ENCODE peak calls at places on chromosomes 16 and 17, in seven cellular contexts. One of them, this sample, is unnamed.
A peak's percentile ranks its signal among the peaks of the same experiment; 100 is the strongest.

GRCh38 chr17:40247926-40248495 is 28.9 kb downstream of the WIPF2 start:
- DNase-seq in GM12878: no peak
- DNase-seq in stomach: no peak
- DNase-seq in suprapubic skin: peak; percentile 73
- DNase-seq in nephron progenitor cell: no peak
- DNase-seq in progenitor cell of endocrine pancreas: no peak
- DNase-seq in neural progenitor cell: no peak
- DNase-seq in this sample: no peak

GRCh38 chr16:58124601-58124915 is 4.6 kb downstream of the CFAP20 start:
- DNase-seq in GM12878: no peak
- DNase-seq in stomach: no peak
- DNase-seq in suprapubic skin: no peak
- DNase-seq in nephron progenitor cell: no peak
- DNase-seq in progenitor cell of endocrine pancreas: no peak
- DNase-seq in neural progenitor cell: no peak
- DNase-seq in this sample: no peak

GRCh38 chr16:71635632-71636031 is 9.6 kb downstream of the MARVELD3 start:
- DNase-seq in GM12878: no peak
- DNase-seq in stomach: no peak
- DNase-seq in suprapubic skin: no peak
- DNase-seq in nephron progenitor cell: no peak
- DNase-seq in progenitor cell of endocrine pancreas: no peak
- DNase-seq in neural progenitor cell: no peak
- DNase-seq in this sample: no peak

GRCh38 chr16:57801856-57802634 is at the start of gene KIFC3:
- DNase-seq in GM12878: no peak
- DNase-seq in stomach: peak; percentile 83
- DNase-seq in suprapubic skin: peak; percentile 91
- DNase-seq in nephron progenitor cell: peak; percentile 90
- DNase-seq in progenitor cell of endocrine pancreas: peak; percentile 69
- DNase-seq in neural progenitor cell: peak; percentile 79
- DNase-seq in this sample: peak; percentile 58

GRCh38 chr17:32341857-32342602 is at the start of gene C17orf75:
- DNase-seq in GM12878: peak; percentile 42
- DNase-seq in stomach: peak; percentile 83
- DNase-seq in suprapubic skin: peak; percentile 89
- DNase-seq in nephron progenitor cell: peak; percentile 70
- DNase-seq in progenitor cell of endocrine pancreas: peak; percentile 65
- DNase-seq in neural progenitor cell: peak; percentile 84
- DNase-seq in this sample: peak; percentile 82

GRCh38 chr16:85210423-85211169 is 98.3 kb upstream of the CIBAR2 start:
- DNase-seq in GM12878: no peak
- DNase-seq in stomach: no peak
- DNase-seq in suprapubic skin: no peak
- DNase-seq in nephron progenitor cell: no peak
- DNase-seq in progenitor cell of endocrine pancreas: no peak
- DNase-seq in neural progenitor cell: no peak
- DNase-seq in this sample: no peak

GRCh38 chr17:36608794-36609497 is 7.6 kb downstream of the MRM1 start:
- DNase-seq in GM12878: no peak
- DNase-seq in stomach: no peak
- DNase-seq in suprapubic skin: no peak
- DNase-seq in nephron progenitor cell: peak; percentile 65
- DNase-seq in progenitor cell of endocrine pancreas: peak; percentile 40
- DNase-seq in neural progenitor cell: peak; percentile 69
- DNase-seq in this sample: peak; percentile 61

GRCh38 chr16:85658504-85659326 is 30.0 kb downstream of the GINS2 start:
- DNase-seq in GM12878: no peak
- DNase-seq in stomach: no peak
- DNase-seq in suprapubic skin: no peak
- DNase-seq in nephron progenitor cell: no peak
- DNase-seq in progenitor cell of endocrine pancreas: no peak
- DNase-seq in neural progenitor cell: no peak
- DNase-seq in this sample: no peak

GRCh38 chr17:75151893-75152292 is 2.4 kb downstream of the JPT1 start:
- DNase-seq in GM12878: no peak
- DNase-seq in stomach: no peak
- DNase-seq in suprapubic skin: no peak
- DNase-seq in nephron progenitor cell: no peak
- DNase-seq in progenitor cell of endocrine pancreas: no peak
- DNase-seq in neural progenitor cell: no peak
- DNase-seq in this sample: no peak

GRCh38 chr16:80467961-80468360 is 72.8 kb upstream of the DYNLRB2 start:
- DNase-seq in GM12878: no peak
- DNase-seq in stomach: no peak
- DNase-seq in suprapubic skin: no peak
- DNase-seq in nephron progenitor cell: no peak
- DNase-seq in progenitor cell of endocrine pancreas: no peak
- DNase-seq in neural progenitor cell: no peak
- DNase-seq in this sample: no peak

GRCh38 chr17:56679148-56679766 is 85.8 kb downstream of the NOG start:
- DNase-seq in GM12878: no peak
- DNase-seq in stomach: no peak
- DNase-seq in suprapubic skin: no peak
- DNase-seq in nephron progenitor cell: peak; percentile 23
- DNase-seq in progenitor cell of endocrine pancreas: no peak
- DNase-seq in neural progenitor cell: peak; percentile 69
- DNase-seq in this sample: peak; percentile 34

GRCh38 chr17:57544381-57544780 is 200.7 kb downstream of the CCDC182 start:
- DNase-seq in GM12878: no peak
- DNase-seq in stomach: no peak
- DNase-seq in suprapubic skin: no peak
- DNase-seq in nephron progenitor cell: no peak
- DNase-seq in progenitor cell of endocrine pancreas: no peak
- DNase-seq in neural progenitor cell: no peak
- DNase-seq in this sample: no peak

GRCh38 chr16:49564577-49565224 is 191.1 kb downstream of the C16orf78 start:
- DNase-seq in GM12878: no peak
- DNase-seq in stomach: no peak
- DNase-seq in suprapubic skin: no peak
- DNase-seq in nephron progenitor cell: no peak
- DNase-seq in progenitor cell of endocrine pancreas: no peak
- DNase-seq in neural progenitor cell: no peak
- DNase-seq in this sample: no peak

GRCh38 chr17:37791434-37791833 is 46.6 kb upstream of the HNF1B start:
- DNase-seq in GM12878: no peak
- DNase-seq in stomach: peak; percentile 30
- DNase-seq in suprapubic skin: no peak
- DNase-seq in nephron progenitor cell: no peak
- DNase-seq in progenitor cell of endocrine pancreas: no peak
- DNase-seq in neural progenitor cell: peak; percentile 37
- DNase-seq in this sample: no peak

GRCh38 chr16:82414476-82414875 is 212.3 kb upstream of the CDH13 start:
- DNase-seq in GM12878: no peak
- DNase-seq in stomach: no peak
- DNase-seq in suprapubic skin: no peak
- DNase-seq in nephron progenitor cell: no peak
- DNase-seq in progenitor cell of endocrine pancreas: no peak
- DNase-seq in neural progenitor cell: no peak
- DNase-seq in this sample: no peak

GRCh38 chr16:52872706-52873105 is 180.0 kb downstream of the CHD9NB start:
- DNase-seq in GM12878: no peak
- DNase-seq in stomach: no peak
- DNase-seq in suprapubic skin: no peak
- DNase-seq in nephron progenitor cell: no peak
- DNase-seq in progenitor cell of endocrine pancreas: no peak
- DNase-seq in neural progenitor cell: no peak
- DNase-seq in this sample: no peak

GRCh38 chr17:39143552-39144093 is 7.8 kb downstream of the PLXDC1 start:
- DNase-seq in GM12878: no peak
- DNase-seq in stomach: no peak
- DNase-seq in suprapubic skin: no peak
- DNase-seq in nephron progenitor cell: no peak
- DNase-seq in progenitor cell of endocrine pancreas: no peak
- DNase-seq in neural progenitor cell: no peak
- DNase-seq in this sample: no peak

GRCh38 chr16:24002619-24003018 is 166.8 kb downstream of the PRKCB start:
- DNase-seq in GM12878: no peak
- DNase-seq in stomach: no peak
- DNase-seq in suprapubic skin: no peak
- DNase-seq in nephron progenitor cell: no peak
- DNase-seq in progenitor cell of endocrine pancreas: no peak
- DNase-seq in neural progenitor cell: no peak
- DNase-seq in this sample: no peak

GRCh38 chr17:7426203-7426863 is 917 bp downstream of the SPEM2 start:
- DNase-seq in GM12878: no peak
- DNase-seq in stomach: no peak
- DNase-seq in suprapubic skin: no peak
- DNase-seq in nephron progenitor cell: no peak
- DNase-seq in progenitor cell of endocrine pancreas: no peak
- DNase-seq in neural progenitor cell: no peak
- DNase-seq in this sample: no peak
- TF ChIP-seq CTCF in GM12878: no peak
- TF ChIP-seq CTCF in stomach: no peak
- TF ChIP-seq CTCF in suprapubic skin: no peak
- TF ChIP-seq CTCF in nephron progenitor cell: no peak
- TF ChIP-seq CTCF in progenitor cell of endocrine pancreas: no peak
- TF ChIP-seq CTCF in neural progenitor cell: no peak
- TF ChIP-seq CTCF in this sample: no peak

DNA sequence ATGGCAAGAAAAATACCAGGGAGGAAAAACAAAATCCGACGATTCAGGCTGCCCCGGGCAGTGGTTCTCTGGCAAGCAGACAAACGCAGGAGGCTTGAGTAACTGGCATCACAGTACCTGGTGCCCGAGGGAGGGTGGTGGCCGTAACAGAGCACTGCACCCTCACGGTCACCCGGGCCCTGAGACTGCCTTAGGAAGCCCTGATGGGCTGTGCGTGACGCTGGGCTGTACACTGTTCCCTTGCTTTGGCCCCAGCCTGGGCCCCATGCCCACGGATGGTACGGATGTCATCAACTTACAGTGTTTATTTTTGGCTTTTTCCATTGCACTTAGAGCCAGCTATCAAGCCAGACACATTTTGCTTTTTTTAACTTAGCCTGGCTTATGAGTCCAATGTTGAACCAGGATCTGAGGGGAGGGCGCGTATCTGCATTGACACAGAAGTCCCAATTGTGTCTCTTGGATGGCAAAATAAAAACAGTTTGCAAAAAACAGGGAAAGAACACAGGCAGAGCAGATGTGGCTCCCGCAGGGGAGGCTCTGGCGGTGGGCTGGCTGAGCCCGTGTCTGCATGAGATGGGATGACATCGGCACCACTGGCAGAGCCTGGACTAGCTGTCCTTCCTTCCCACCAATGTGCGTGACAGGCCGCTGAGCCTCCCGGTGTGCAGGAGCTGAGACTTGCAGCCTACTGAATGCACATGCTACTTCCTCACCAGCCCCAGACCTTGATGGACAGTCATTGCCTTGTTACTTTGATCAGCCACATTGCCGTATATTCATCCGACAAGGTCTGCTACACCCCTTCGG is 287.7 kb downstream of the FOXL1 start:
- DNase-seq in GM12878: no peak
- DNase-seq in stomach: no peak
- DNase-seq in suprapubic skin: no peak
- DNase-seq in nephron progenitor cell: no peak
- DNase-seq in progenitor cell of endocrine pancreas: no peak
- DNase-seq in neural progenitor cell: no peak
- DNase-seq in this sample: no peak
- TF ChIP-seq CTCF in GM12878: no peak
- TF ChIP-seq CTCF in stomach: no peak
- TF ChIP-seq CTCF in suprapubic skin: no peak
- TF ChIP-seq CTCF in nephron progenitor cell: no peak
- TF ChIP-seq CTCF in progenitor cell of endocrine pancreas: no peak
- TF ChIP-seq CTCF in neural progenitor cell: no peak
- TF ChIP-seq CTCF in this sample: no peak

GRCh38 chr16:9946022-9946720 is 236.1 kb downstream of the GRIN2A start:
- DNase-seq in GM12878: no peak
- DNase-seq in stomach: no peak
- DNase-seq in suprapubic skin: no peak
- DNase-seq in nephron progenitor cell: no peak
- DNase-seq in progenitor cell of endocrine pancreas: no peak
- DNase-seq in neural progenitor cell: no peak
- DNase-seq in this sample: no peak
- TF ChIP-seq CTCF in GM12878: peak; percentile 31
- TF ChIP-seq CTCF in stomach: no peak
- TF ChIP-seq CTCF in suprapubic skin: no peak
- TF ChIP-seq CTCF in nephron progenitor cell: no peak
- TF ChIP-seq CTCF in progenitor cell of endocrine pancreas: peak; percentile 23
- TF ChIP-seq CTCF in neural progenitor cell: no peak
- TF ChIP-seq CTCF in this sample: no peak

GRCh38 chr16:31094088-31094423 is 541 bp downstream of the VKORC1 start:
- DNase-seq in GM12878: no peak
- DNase-seq in stomach: no peak
- DNase-seq in suprapubic skin: no peak
- DNase-seq in nephron progenitor cell: peak; percentile 23
- DNase-seq in progenitor cell of endocrine pancreas: no peak
- DNase-seq in neural progenitor cell: peak; percentile 58
- DNase-seq in this sample: no peak

GRCh38 chr16:31090540-31090939 is 1.8 kb upstream of the PRSS53 start:
- DNase-seq in GM12878: no peak
- DNase-seq in stomach: no peak
- DNase-seq in suprapubic skin: no peak
- DNase-seq in nephron progenitor cell: no peak
- DNase-seq in progenitor cell of endocrine pancreas: no peak
- DNase-seq in neural progenitor cell: no peak
- DNase-seq in this sample: no peak

GRCh38 chr16:31093132-31093703 is 1.4 kb downstream of the VKORC1 start:
- DNase-seq in GM12878: no peak
- DNase-seq in stomach: no peak
- DNase-seq in suprapubic skin: no peak
- DNase-seq in nephron progenitor cell: peak; percentile 41
- DNase-seq in progenitor cell of endocrine pancreas: no peak
- DNase-seq in neural progenitor cell: peak; percentile 76
- DNase-seq in this sample: peak; percentile 68

GRCh38 chr16:31092330-31092729 is 2.3 kb downstream of the VKORC1 start:
- DNase-seq in GM12878: no peak
- DNase-seq in stomach: no peak
- DNase-seq in suprapubic skin: no peak
- DNase-seq in nephron progenitor cell: no peak
- DNase-seq in progenitor cell of endocrine pancreas: no peak
- DNase-seq in neural progenitor cell: no peak
- DNase-seq in this sample: no peak

DNA sequence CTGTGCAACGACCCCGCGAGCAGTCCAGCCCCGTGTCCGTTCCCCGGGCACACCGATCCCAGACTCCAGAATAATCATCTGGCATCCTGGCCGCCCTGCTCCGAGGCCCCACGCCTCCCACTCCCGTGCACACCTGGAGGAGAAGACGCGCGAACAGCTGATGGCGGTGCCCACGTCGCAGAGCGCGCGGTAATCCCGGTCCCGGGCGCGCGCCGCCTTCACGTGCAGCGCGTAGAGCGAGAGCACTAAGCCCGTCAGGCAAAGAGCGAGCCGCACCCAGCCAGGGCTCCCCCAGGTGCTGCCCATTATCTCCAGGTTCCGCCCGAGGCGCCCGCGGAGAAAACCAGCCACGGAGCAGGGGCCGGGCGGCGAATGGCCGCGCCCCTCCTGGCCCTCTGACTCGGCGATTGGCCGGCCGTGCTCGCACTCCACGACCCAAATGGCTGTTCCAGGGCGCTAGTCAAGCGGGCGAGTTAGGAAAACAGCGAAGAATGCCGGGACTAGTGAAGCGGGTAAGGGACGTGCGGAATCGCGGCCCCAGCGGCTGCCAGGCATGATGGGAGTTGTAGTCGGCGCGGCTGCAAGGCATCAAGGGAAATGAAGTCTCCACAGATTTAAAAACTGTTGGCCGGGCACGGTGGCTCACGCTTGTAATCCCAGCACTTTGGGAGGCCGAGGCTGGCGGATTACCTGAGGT is at the start of gene VKORC1:
- DNase-seq in GM12878: peak; percentile 87
- DNase-seq in stomach: peak; percentile 96
- DNase-seq in suprapubic skin: peak; percentile 97
- DNase-seq in nephron progenitor cell: peak; percentile 91
- DNase-seq in progenitor cell of endocrine pancreas: peak; percentile 85
- DNase-seq in neural progenitor cell: peak; percentile 98
- DNase-seq in this sample: peak; percentile 90
- TF ChIP-seq CTCF in GM12878: no peak
- TF ChIP-seq CTCF in stomach: no peak
- TF ChIP-seq CTCF in suprapubic skin: no peak
- TF ChIP-seq CTCF in nephron progenitor cell: no peak
- TF ChIP-seq CTCF in progenitor cell of endocrine pancreas: no peak
- TF ChIP-seq CTCF in neural progenitor cell: no peak
- TF ChIP-seq CTCF in this sample: no peak

This sample was measured in glutamatergic neuron.